ENCODE peak calls at places on chromosomes 1 and 21, in five cellular contexts. A, W, S, L and T are unnamed samples.

GRCh38 chr1:43460988-43461693 is 7.4 kb upstream of the HYI start:
- DNase-seq in S (no peak), A (no peak), L (no peak), W (no peak), T (no peak)

GRCh38 chr1:228544021-228544850 is 57.1 kb downstream of the RNF187 start:
- DNase-seq in L (no peak), S (no peak), A (peak), W (no peak), T (no peak)

GRCh38 chr1:80536464-80536863 is 1264.3 kb upstream of the ADGRL2 start:
- DNase-seq in S (no peak), L (no peak), A (no peak), W (no peak), T (no peak)

GRCh38 chr1:232904131-232904530 is 46.3 kb upstream of the NTPCR start:
- DNase-seq in L (no peak), S (no peak), W (no peak), A (no peak), T (no peak)

GRCh38 chr1:43285269-43285986 is at the start of gene C1orf210:
- DNase-seq in A (peak), S (peak), L (no peak), W (no peak), T (no peak)

GRCh38 chr1:2025491-2025981 is 6.4 kb downstream of the GABRD start:
- DNase-seq in A (no peak), L (no peak), S (no peak), W (peak), T (no peak)

GRCh38 chr1:190649553-190649952 is 171.9 kb upstream of the BRINP3 start:
- DNase-seq in W (no peak), L (no peak), S (no peak), A (no peak), T (no peak)

GRCh38 chr1:29281531-29281930 is 45.2 kb downstream of the PTPRU start:
- DNase-seq in W (no peak), A (no peak), L (no peak), S (no peak), T (no peak)

GRCh38 chr1:228018125-228018398 is 11.3 kb downstream of the WNT3A start:
- DNase-seq in A (no peak), L (no peak), W (no peak), S (no peak), T (no peak)

GRCh38 chr1:14138135-14138506 is 438.1 kb downstream of the PRDM2 start:
- DNase-seq in L (no peak), W (no peak), S (no peak), A (peak), T (no peak)

GRCh38 chr1:160161965-160162705 is 10.7 kb downstream of the ATP1A4 start:
- DNase-seq in L (no peak), A (peak), S (no peak), W (no peak), T (no peak)

GRCh38 chr1:110780600-110781484 is 92.1 kb upstream of the CD53 start:
- DNase-seq in W (peak), L (peak), A (peak), S (peak), T (peak)

GRCh38 chr1:2973661-2974593 is 47.3 kb upstream of the ACTRT2 start:
- DNase-seq in A (no peak), W (no peak), S (no peak), L (no peak), T (no peak)

GRCh38 chr1:46615088-46615487 is 1.5 kb downstream of the MOB3C start:
- DNase-seq in W (no peak), S (no peak), L (no peak), A (peak), T (no peak)
- H3K4me3 ChIP-seq in W (peak), S (peak), L (peak), A (no peak), T (no peak)

GRCh38 chr1:167627615-167627864 is 2.5 kb upstream of the RCSD1 start:
- DNase-seq in A (no peak), S (no peak), W (no peak), L (no peak), T (no peak)
- H3K4me3 ChIP-seq in A (no peak), S (peak), W (peak), L (no peak), T (peak)

GRCh38 chr21:43755820-43756594 is 20.1 kb downstream of the CSTB start:
- DNase-seq in W (no peak), S (no peak), A (no peak), L (no peak), T (no peak)

GRCh38 chr21:43759651-43760050 is 16.5 kb downstream of the CSTB start:
- DNase-seq in S (no peak), A (no peak), W (no peak), L (no peak), T (no peak)

GRCh38 chr21:43757601-43758000 is 18.5 kb downstream of the CSTB start:
- DNase-seq in L (no peak), W (no peak), S (no peak), A (no peak), T (peak)

GRCh38 chr21:43758811-43759210 is 17.3 kb downstream of the CSTB start:
- DNase-seq in W (no peak), S (no peak), A (no peak), L (no peak), T (no peak)

DNA sequence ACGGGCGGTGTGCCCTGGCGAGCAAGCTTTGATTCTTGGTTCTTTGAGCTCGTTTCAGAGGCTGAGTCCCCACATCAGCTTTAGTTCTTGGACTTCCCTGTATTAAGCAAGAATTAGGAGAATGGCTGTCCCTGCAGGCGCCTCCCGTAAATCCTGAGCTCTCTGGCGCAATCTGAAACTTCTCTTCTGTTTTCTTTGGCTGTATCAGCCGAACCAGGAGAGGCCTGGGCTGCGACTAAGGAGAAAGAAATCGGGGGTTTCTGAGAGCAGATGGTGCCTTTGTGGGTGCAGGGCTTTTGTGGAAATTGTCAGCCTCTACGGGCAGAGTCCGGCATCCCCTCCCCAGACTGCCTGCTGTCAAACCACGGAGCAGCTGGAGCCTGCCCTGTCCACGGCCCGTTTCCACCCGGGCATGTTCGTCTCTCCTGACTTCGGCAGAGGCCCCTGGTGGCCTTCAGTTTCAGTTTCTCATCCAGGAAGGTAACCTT is 17.9 kb downstream of the CSTB start:
- DNase-seq in W (no peak), A (peak), L (no peak), S (no peak), T (no peak)
- H3K4me3 ChIP-seq in W (no peak), A (no peak), L (no peak), S (no peak), T (no peak)

GRCh38 chr1:185734929-185735666 is 907 bp downstream of the HMCN1 start:
- DNase-seq in A (no peak), W (no peak), L (no peak), S (no peak), T (no peak)
- H3K4me3 ChIP-seq in A (no peak), W (no peak), L (peak), S (no peak), T (no peak)

GRCh38 chr21:45187646-45188045 is 100.0 kb downstream of the POFUT2 start:
- DNase-seq in A (no peak), L (no peak), S (no peak), W (no peak), T (no peak)

GRCh38 chr21:45190013-45190412 is 97.7 kb downstream of the POFUT2 start:
- DNase-seq in W (no peak), L (no peak), A (no peak), S (no peak), T (no peak)

GRCh38 chr21:45186709-45187108 is 101.0 kb downstream of the POFUT2 start:
- DNase-seq in S (no peak), W (no peak), L (no peak), A (no peak), T (no peak)

GRCh38 chr21:45192332-45192731 is 95.4 kb downstream of the POFUT2 start:
- DNase-seq in S (no peak), A (no peak), W (no peak), L (no peak), T (no peak)
- H3K4me3 ChIP-seq in S (no peak), A (no peak), W (no peak), L (no peak), T (no peak)

DNA sequence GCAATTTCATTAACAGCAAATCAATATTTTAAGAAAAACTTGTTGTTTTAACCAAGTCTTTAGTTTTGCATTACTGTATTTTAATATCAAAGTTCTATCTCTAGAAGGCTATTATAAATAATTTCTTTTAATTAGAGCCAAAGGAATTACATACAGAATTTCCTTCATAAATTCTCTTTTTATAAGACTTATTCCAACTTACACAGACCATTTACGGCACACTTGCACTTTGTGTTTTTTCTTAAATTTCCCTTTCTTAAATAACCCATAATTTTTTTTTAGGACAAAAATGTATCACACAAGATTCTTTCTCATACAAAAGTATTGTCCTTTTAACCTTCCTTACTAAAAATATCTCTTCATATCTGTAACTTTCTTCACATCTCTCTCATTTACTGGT is 458.5 kb upstream of the CHRM3 start:
- DNase-seq in A (no peak), S (no peak), W (no peak), L (no peak), T (no peak)
- H3K4me3 ChIP-seq in A (no peak), S (no peak), W (no peak), L (no peak), T (no peak)

DNA sequence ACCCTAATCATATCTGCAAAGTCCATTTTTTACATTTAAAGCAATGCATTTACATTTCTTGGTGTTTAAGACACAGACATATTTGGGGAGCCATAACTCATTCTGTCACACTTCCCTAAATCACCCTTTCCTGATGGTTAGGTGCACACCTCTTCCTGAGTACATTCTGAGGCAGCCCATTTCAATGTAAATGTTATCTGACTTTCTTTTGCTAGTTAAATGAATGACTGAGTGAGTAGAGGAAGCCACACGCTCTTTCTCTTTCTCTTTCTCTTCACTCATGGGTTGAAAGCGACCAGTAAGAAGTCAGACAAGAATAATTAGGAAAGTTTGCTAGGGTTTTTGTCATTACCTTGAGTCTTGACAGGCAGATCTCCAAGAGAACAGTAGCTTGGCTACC is 143.1 kb downstream of the S1PR1 start:
- DNase-seq in S (no peak), W (peak), L (no peak), A (no peak), T (no peak)
- H3K4me3 ChIP-seq in S (no peak), W (no peak), L (no peak), A (no peak), T (no peak)